ENCODE peak calls at places on chromosome 21, in four cellular contexts. N, V, Q and H are unnamed samples.
A peak's percentile ranks its signal among the peaks of the same experiment; 100 is the strongest.

GRCh38 chr21:41506526-41507520 is 1.1 kb downstream of the TMPRSS2 start:
- DNase-seq in Q (no peak), N (peak; percentile 63), V (no peak), H (no peak)

GRCh38 chr21:43267391-43268085 is 98.7 kb downstream of the CRYAA start:
- DNase-seq in Q (no peak), N (no peak), V (no peak), H (no peak)

GRCh38 chr21:34730756-34731445 is 62.1 kb downstream of the CLIC6 start:
- DNase-seq in N (no peak), V (no peak), Q (no peak), H (no peak)

GRCh38 chr21:43611598-43612369 is 47.5 kb downstream of the HSF2BP start:
- DNase-seq in V (no peak), N (peak; percentile 85), Q (peak; percentile 7), H (peak; percentile 10)

GRCh38 chr21:31456201-31456600 is 112.1 kb upstream of the TIAM1 start:
- DNase-seq in V (no peak), N (no peak), Q (no peak), H (no peak)

GRCh38 chr21:34962586-34963222 is 86.4 kb downstream of the RUNX1 start:
- DNase-seq in N (no peak), V (no peak), Q (no peak), H (no peak)

GRCh38 chr21:36127977-36128376 is 6.9 kb upstream of the CBR3 start:
- DNase-seq in V (no peak), N (no peak), Q (no peak), H (no peak)

GRCh38 chr21:25341981-25342380 is 265.3 kb downstream of the MRPL39 start:
- DNase-seq in Q (no peak), N (no peak), V (no peak), H (no peak)

GRCh38 chr21:13937236-13937635 is 273.5 kb downstream of the LIPI start:
- DNase-seq in V (no peak), Q (no peak), N (no peak), H (no peak)

GRCh38 chr21:32403201-32403701 is 9.3 kb upstream of the EVA1C start:
- DNase-seq in Q (peak; percentile 46), N (peak; percentile 92), V (peak; percentile 44), H (peak; percentile 43)

GRCh38 chr21:45899317-45900033 is 82.1 kb upstream of the COL6A1 start:
- DNase-seq in N (no peak), Q (no peak), V (no peak), H (no peak)

GRCh38 chr21:29300547-29301138 is 1.9 kb downstream of the BACH1 start:
- DNase-seq in Q (no peak), V (no peak), N (no peak), H (no peak)

GRCh38 chr21:35077975-35078374 is 28.9 kb upstream of the RUNX1 start:
- DNase-seq in V (no peak), Q (no peak), N (no peak), H (no peak)

GRCh38 chr21:42194863-42195262 is 24.1 kb upstream of the ABCG1 start:
- DNase-seq in Q (no peak), N (no peak), V (no peak), H (no peak)